ENCODE peak calls at places on chromosomes 13 and 19, in four cellular contexts. Y is HFF-Myc, S is progenitor cell of endocrine pancreas, I is uterus. Q is an unnamed sample.

GRCh38 chr19:18373892-18374629 is 11.9 kb upstream of the GDF15 start:
- DNase-seq in Y (peak; percentile 96), S (peak; percentile 58), I (peak; percentile 93), Q (peak; percentile 75)

GRCh38 chr19:42422576-42423461 is 4.4 kb downstream of the LIPE start:
- DNase-seq in Y (no peak), S (peak; percentile 36), I (no peak), Q (peak; percentile 72)

GRCh38 chr13:114109646-114110045 is 22.8 kb downstream of the RASA3 start:
- DNase-seq in Y (no peak), S (no peak), I (peak; percentile 28), Q (no peak)

GRCh38 chr13:46479691-46480090 is 73.3 kb upstream of the LRCH1 start:
- DNase-seq in Y (no peak), S (no peak), I (no peak), Q (no peak)

GRCh38 chr19:44308011-44308410 is 3.2 kb upstream of the ZNF235 start:
- DNase-seq in Y (no peak), S (no peak), I (no peak), Q (no peak)

GRCh38 chr13:39167018-39167417 is 128.8 kb downstream of the NHLRC3 start:
- DNase-seq in Y (no peak), S (no peak), I (no peak), Q (no peak)

GRCh38 chr13:97125051-97125809 is 96.9 kb upstream of the MBNL2 start:
- DNase-seq in Y (peak; percentile 68), S (no peak), I (peak; percentile 54), Q (peak; percentile 58)

GRCh38 chr13:23723463-23723862 is 153.3 kb downstream of the TNFRSF19 start:
- DNase-seq in Y (no peak), S (no peak), I (no peak), Q (no peak)

GRCh38 chr13:49082653-49083536 is 107.2 kb downstream of the FNDC3A start:
- DNase-seq in Y (no peak), S (no peak), I (no peak), Q (no peak)

GRCh38 chr13:97134364-97135095 is 87.6 kb upstream of the MBNL2 start:
- DNase-seq in Y (no peak), S (no peak), I (no peak), Q (no peak)

GRCh38 chr19:55340784-55341147 is 1.1 kb downstream of the KMT5C start:
- DNase-seq in Y (no peak), S (peak; percentile 35), I (no peak), Q (peak; percentile 47)

GRCh38 chr19:53903055-53903680 is 5.9 kb upstream of the CACNG7 start:
- DNase-seq in Y (peak; percentile 45), S (peak; percentile 60), I (no peak), Q (peak; percentile 73)

GRCh38 chr13:107271226-107271625 is 703.3 kb upstream of the ARGLU1 start:
- DNase-seq in Y (no peak), S (no peak), I (no peak), Q (no peak)

GRCh38 chr13:60974296-60974695 is 441.4 kb downstream of the PCDH20 start:
- DNase-seq in Y (no peak), S (no peak), I (no peak), Q (no peak)

GRCh38 chr19:41175825-41176734 is 16.9 kb upstream of the CYP2S1 start:
- DNase-seq in Y (peak; percentile 59), S (no peak), I (no peak), Q (peak; percentile 37)

GRCh38 chr19:1154731-1155351 is 19.2 kb downstream of the SBNO2 start:
- DNase-seq in Y (no peak), S (no peak), I (peak; percentile 91), Q (no peak)

GRCh38 chr19:29535432-29535831 is 9.6 kb downstream of the VSTM2B start:
- DNase-seq in Y (no peak), S (no peak), I (no peak), Q (peak; percentile 28)

GRCh38 chr13:25171517-25172302 is at the start of gene AMER2:
- DNase-seq in Y (no peak), S (peak; percentile 34), I (peak; percentile 24), Q (peak; percentile 86)

GRCh38 chr19:34731019-34731829 is 2.8 kb upstream of the ZNF181 start:
- DNase-seq in Y (no peak), S (no peak), I (peak; percentile 15), Q (no peak)

GRCh38 chr13:112735791-112736190 is 46.0 kb downstream of the ATP11A start:
- DNase-seq in Y (no peak), S (no peak), I (no peak), Q (no peak)

GRCh38 chr13:44869167-44869566 is 120.1 kb downstream of the NUFIP1 start:
- DNase-seq in Y (no peak), S (no peak), I (no peak), Q (no peak)

GRCh38 chr19:535017-535835 is 3.7 kb downstream of the CDC34 start:
- DNase-seq in Y (no peak), S (no peak), I (no peak), Q (no peak)

GRCh38 chr13:101570410-101570809 is 117.9 kb downstream of the ITGBL1 start:
- DNase-seq in Y (no peak), S (no peak), I (no peak), Q (no peak)

GRCh38 chr19:32343550-32344262 is 1.7 kb upstream of the ZNF507 start:
- DNase-seq in Y (no peak), S (no peak), I (no peak), Q (peak; percentile 13)

GRCh38 chr19:11274533-11275086 is 12.3 kb upstream of the DOCK6 start:
- DNase-seq in Y (no peak), S (no peak), I (no peak), Q (no peak)

GRCh38 chr19:52397310-52398090 is at the start of gene ZNF528:
- DNase-seq in Y (peak; percentile 66), S (peak; percentile 69), I (peak; percentile 94), Q (peak; percentile 2)

GRCh38 chr19:41420101-41420880 is 6.9 kb downstream of the B3GNT8 start:
- DNase-seq in Y (no peak), S (no peak), I (no peak), Q (no peak)

GRCh38 chr19:39492225-39492624 is 6.5 kb upstream of the DLL3 start:
- DNase-seq in Y (no peak), S (no peak), I (no peak), Q (no peak)

GRCh38 chr13:110240943-110241342 is 66.0 kb downstream of the COL4A1 start:
- DNase-seq in Y (no peak), S (no peak), I (no peak), Q (no peak)

GRCh38 chr13:110238795-110239194 is 68.2 kb downstream of the COL4A1 start:
- DNase-seq in Y (no peak), S (no peak), I (no peak), Q (no peak)

GRCh38 chr13:110237895-110238294 is 69.1 kb downstream of the COL4A1 start:
- DNase-seq in Y (no peak), S (no peak), I (no peak), Q (no peak)

GRCh38 chr13:110240352-110240751 is 66.6 kb downstream of the COL4A1 start:
- DNase-seq in Y (no peak), S (no peak), I (no peak), Q (no peak)

GRCh38 chr13:110239280-110240120 is 67.5 kb downstream of the COL4A1 start:
- DNase-seq in Y (no peak), S (no peak), I (no peak), Q (no peak)
- TF ChIP-seq CTCF in Y (no peak), S (no peak), I (no peak), Q (no peak)

GRCh38 chr13:93173656-93174055 is 53.0 kb upstream of the GPC6 start:
- DNase-seq in Y (no peak), S (no peak), I (no peak), Q (no peak)

GRCh38 chr13:93169980-93170379 is 56.6 kb upstream of the GPC6 start:
- DNase-seq in Y (peak; percentile 35), S (no peak), I (no peak), Q (no peak)

GRCh38 chr13:93174260-93174659 is 52.3 kb upstream of the GPC6 start:
- DNase-seq in Y (no peak), S (no peak), I (no peak), Q (no peak)

GRCh38 chr13:93172109-93172508 is 54.5 kb upstream of the GPC6 start:
- DNase-seq in Y (no peak), S (no peak), I (no peak), Q (no peak)
- TF ChIP-seq CTCF in Y (peak; percentile 49), S (peak; percentile 47), I (no peak), Q (peak; percentile 29)

GRCh38 chr19:30968210-30968609 is 381.0 kb downstream of the TSHZ3 start:
- DNase-seq in Y (no peak), S (no peak), I (no peak), Q (no peak)
- TF ChIP-seq CTCF in Y (no peak), S (no peak), I (no peak), Q (no peak)

GRCh38 chr19:47486900-47487299 is 2.9 kb upstream of the KPTN start:
- DNase-seq in Y (no peak), S (no peak), I (no peak), Q (no peak)
- TF ChIP-seq CTCF in Y (no peak), S (no peak), I (no peak), Q (no peak)

GRCh38 chr19:45498411-45499195 is at the start of gene PPM1N:
- DNase-seq in Y (no peak), S (no peak), I (no peak), Q (peak; percentile 63)
- TF ChIP-seq CTCF in Y (peak; percentile 5), S (no peak), I (no peak), Q (no peak)

GRCh38 chr13:96075953-96076543 is 13.9 kb upstream of the HS6ST3 start:
- DNase-seq in Y (no peak), S (no peak), I (no peak), Q (no peak)

GRCh38 chr13:96068729-96069128 is 15.5 kb upstream of the UGGT2 start:
- DNase-seq in Y (no peak), S (no peak), I (no peak), Q (no peak)

DNA sequence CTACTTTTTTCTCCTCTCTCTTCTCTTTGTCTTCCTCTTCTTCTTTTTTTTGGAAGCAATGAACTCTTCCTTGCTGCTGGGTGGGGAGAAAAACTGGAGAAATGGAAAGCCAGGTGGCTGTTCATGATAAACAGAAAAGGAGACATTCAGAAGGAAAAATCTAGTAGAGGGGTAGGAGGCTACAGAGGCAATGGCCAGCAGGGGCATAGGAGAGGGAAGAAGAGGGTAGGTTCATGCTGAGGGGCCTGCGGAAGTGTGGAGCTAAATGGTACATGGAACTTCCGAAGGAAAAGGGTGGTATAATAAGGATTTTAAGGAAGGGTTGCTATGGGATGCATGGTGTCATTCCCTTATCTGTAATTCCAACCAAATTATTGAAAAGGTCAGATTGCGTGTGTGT is 17.5 kb upstream of the HS6ST3 start:
- DNase-seq in Y (no peak), S (no peak), I (no peak), Q (no peak)
- TF ChIP-seq CTCF in Y (no peak), S (peak; percentile 23), I (no peak), Q (no peak)

GRCh38 chr19:37370880-37371661 is at the start of gene ZNF527:
- DNase-seq in Y (peak; percentile 89), S (peak; percentile 97), I (peak; percentile 96), Q (peak; percentile 94)
- TF ChIP-seq CTCF in Y (no peak), S (no peak), I (peak; percentile 41), Q (no peak)

Q was measured in nephron progenitor cell.